ENCODE peak calls at places on chromosomes 5 and 9, in four cellular contexts. H, W, O and Y are unnamed samples. For H3K4me1 and H3K9me3, the result is how much of the 10 kb centered on the place peaks cover.

GRCh38 chr5:180081481-180081880 is 9.9 kb upstream of the RNF130 start:
- DNase-seq in H (no peak), W (no peak), O (no peak), Y (no peak)

GRCh38 chr9:94212091-94212490 is 47.0 kb upstream of the ZNF169 start:
- DNase-seq in H (no peak), W (no peak), O (no peak), Y (no peak)

GRCh38 chr5:141825836-141826560 is 52.2 kb downstream of the PCDH1 start:
- DNase-seq in H (peak), W (peak), O (no peak), Y (peak)

GRCh38 chr9:98403715-98404114 is 148.3 kb upstream of the TBC1D2 start:
- DNase-seq in H (no peak), W (no peak), O (no peak), Y (no peak)

GRCh38 chr5:93382188-93382587 is 198.8 kb downstream of the NR2F1-AS1 start:
- DNase-seq in H (no peak), W (no peak), O (no peak), Y (no peak)

GRCh38 chr9:98989036-98990000 is 45.6 kb downstream of the COL15A1 start:
- DNase-seq in H (no peak), W (no peak), O (no peak), Y (no peak)

GRCh38 chr9:104810421-104811339 is 46.8 kb downstream of the NIPSNAP3B start:
- DNase-seq in H (no peak), W (no peak), O (no peak), Y (no peak)

GRCh38 chr9:74498616-74499095 is 1.5 kb downstream of the RORB start:
- DNase-seq in H (no peak), W (no peak), O (no peak), Y (no peak)

GRCh38 chr5:13786016-13786415 is 158.5 kb downstream of the DNAH5 start:
- DNase-seq in H (no peak), W (no peak), O (no peak), Y (no peak)

GRCh38 chr5:168353216-168353957 is 61.9 kb downstream of the WWC1 start:
- DNase-seq in H (no peak), W (no peak), O (no peak), Y (no peak)

GRCh38 chr5:147407094-147407681 is 102.7 kb downstream of the DPYSL3 start:
- DNase-seq in H (no peak), W (no peak), O (no peak), Y (no peak)

GRCh38 chr9:97768731-97769130 is 71.6 kb upstream of the XPA start:
- DNase-seq in H (no peak), W (no peak), O (no peak), Y (no peak)

GRCh38 chr9:5425006-5425628 is 12.6 kb downstream of the PLGRKT start:
- DNase-seq in H (peak), W (no peak), O (no peak), Y (no peak)

GRCh38 chr5:67268233-67269011 is 71.8 kb upstream of the CD180 start:
- DNase-seq in H (peak), W (no peak), O (no peak), Y (peak)

GRCh38 chr5:155729684-155730059 is 597.3 kb upstream of the SGCD start:
- DNase-seq in H (peak), W (peak), O (no peak), Y (no peak)

GRCh38 chr5:15450473-15450872 is 49.5 kb upstream of the FBXL7 start:
- DNase-seq in H (no peak), W (no peak), O (no peak), Y (no peak)

GRCh38 chr5:2749514-2750025 is 1.9 kb downstream of the IRX2 start:
- DNase-seq in H (no peak), W (no peak), O (no peak), Y (no peak)

GRCh38 chr9:92735907-92736600 is 28.6 kb downstream of the BICD2 start:
- DNase-seq in H (peak), W (no peak), O (no peak), Y (no peak)

GRCh38 chr5:139488269-139488668 is 5.7 kb upstream of the STING1 start:
- DNase-seq in H (no peak), W (peak), O (no peak), Y (no peak)

GRCh38 chr5:160539431-160539830 is 117.8 kb downstream of the PTTG1 start:
- DNase-seq in H (no peak), W (no peak), O (no peak), Y (no peak)

GRCh38 chr5:138724470-138725146 is 28.6 kb upstream of the CTNNA1 start:
- DNase-seq in H (no peak), W (no peak), O (no peak), Y (peak)

GRCh38 chr9:21710792-21711191 is 91.6 kb upstream of the MTAP start:
- DNase-seq in H (no peak), W (no peak), O (no peak), Y (no peak)

GRCh38 chr9:120894404-120895226 is 17.6 kb upstream of the PHF19 start:
- DNase-seq in H (no peak), W (no peak), O (no peak), Y (no peak)

GRCh38 chr9:128104171-128104618 is 23.3 kb downstream of the PTGES2 start:
- DNase-seq in H (no peak), W (peak), O (no peak), Y (no peak)

GRCh38 chr9:81557452-81557956 is 131.8 kb downstream of the TLE1 start:
- DNase-seq in H (no peak), W (no peak), O (no peak), Y (no peak)

GRCh38 chr9:114361542-114361941 is 26.2 kb downstream of the AKNA start:
- DNase-seq in H (no peak), W (no peak), O (no peak), Y (no peak)

GRCh38 chr9:109192732-109193361 is 25.8 kb upstream of the FRRS1L start:
- DNase-seq in H (peak), W (no peak), O (no peak), Y (peak)

GRCh38 chr9:86282077-86282978 is at the start of gene ISCA1:
- DNase-seq in H (peak), W (peak), O (peak), Y (peak)

GRCh38 chr5:35063386-35063785 is 15.6 kb upstream of the AGXT2 start:
- DNase-seq in H (no peak), W (no peak), O (no peak), Y (no peak)

GRCh38 chr9:135090547-135090946 is 3.1 kb downstream of the OLFM1 start:
- DNase-seq in H (no peak), W (no peak), O (no peak), Y (no peak)

GRCh38 chr9:9719373-9720112 is 893.3 kb downstream of the PTPRD start:
- DNase-seq in H (no peak), W (peak), O (no peak), Y (no peak)

GRCh38 chr5:78879541-78879940 is 105.6 kb downstream of the ARSB start:
- DNase-seq in H (no peak), W (no peak), O (no peak), Y (no peak)

GRCh38 chr5:132546108-132546507 is 2.8 kb upstream of the IL5 start:
- DNase-seq in H (no peak), W (no peak), O (no peak), Y (no peak)

GRCh38 chr5:463952-464351 is 21.0 kb downstream of the EXOC3 start:
- DNase-seq in H (no peak), W (peak), O (peak), Y (no peak)

GRCh38 chr9:124218438-124219289 is 39.1 kb upstream of the NEK6 start:
- DNase-seq in H (no peak), W (peak), O (no peak), Y (no peak)

GRCh38 chr5:37816883-37817282 is 23.0 kb downstream of the GDNF start:
- DNase-seq in H (no peak), W (no peak), O (no peak), Y (peak)

GRCh38 chr5:132526290-132526973 is 16.9 kb downstream of the IL5 start:
- DNase-seq in H (peak), W (no peak), O (no peak), Y (peak)

DNA sequence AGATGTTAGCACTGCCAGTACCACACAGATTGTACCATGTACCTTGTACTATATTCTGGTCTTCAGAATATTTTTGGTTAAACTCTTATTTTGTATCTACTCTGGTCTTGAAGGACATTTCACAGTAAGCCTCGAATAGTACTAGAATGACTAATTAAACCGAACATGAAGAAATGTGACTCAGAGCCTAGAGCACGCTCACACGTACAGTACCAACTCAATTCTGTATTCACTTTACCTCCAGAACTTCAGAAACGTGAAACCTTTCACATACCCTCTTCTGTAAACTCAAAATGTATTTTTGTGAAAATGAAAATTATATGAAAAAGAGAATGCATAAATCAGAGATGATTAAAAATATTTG is 112.8 kb downstream of the MVB12B start:
- DNase-seq in H (no peak), W (no peak), O (no peak), Y (no peak)
- H3K4me1 ChIP-seq in H (under half), W (under half), O (under half), Y (under half)

DNA sequence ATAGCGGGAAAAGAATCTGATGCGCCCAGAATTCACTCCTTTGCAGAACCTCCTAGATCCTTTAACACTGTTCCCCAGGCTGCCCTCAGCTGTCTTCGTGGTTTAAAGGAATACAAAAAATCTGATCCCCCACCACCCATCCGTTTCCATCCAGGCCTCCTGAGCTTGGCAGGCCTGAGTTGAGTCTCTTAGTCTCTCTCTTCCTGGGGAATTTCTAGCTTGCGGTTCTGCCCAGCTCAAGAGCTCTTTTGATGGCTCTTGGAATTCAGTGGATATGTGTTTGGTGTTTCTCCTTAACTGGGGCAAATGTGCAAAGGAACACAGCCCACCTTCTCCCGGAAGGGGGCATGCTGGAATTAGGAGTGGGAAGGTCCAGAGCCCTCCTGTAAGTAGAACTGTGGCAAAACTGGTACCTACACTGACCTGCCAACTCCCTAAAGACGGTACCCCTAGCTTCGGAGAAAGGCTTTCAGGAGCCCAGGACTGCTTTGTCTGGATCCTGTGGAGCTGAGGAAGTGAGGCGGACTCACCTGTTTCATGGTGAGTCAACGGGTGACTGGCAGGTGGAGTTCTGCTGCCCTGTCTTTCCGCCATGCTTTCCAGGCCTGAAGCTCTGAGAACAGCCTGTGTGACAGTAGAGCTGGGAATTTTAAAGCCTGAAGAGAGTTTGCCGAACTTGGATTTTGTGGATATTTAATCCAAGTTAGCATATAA is 1.8 kb downstream of the DMRT3 start:
- DNase-seq in H (no peak), W (no peak), O (no peak), Y (no peak)
- H3K9me3 ChIP-seq in H (under half), W (under half), O (under half), Y (under half)

GRCh38 chr5:143199843-143200242 is 203.6 kb downstream of the NR3C1 start:
- DNase-seq in H (no peak), W (no peak), O (no peak), Y (no peak)
- H3K4me1 ChIP-seq in H (under half), W (under half), O (under half), Y (under half)

GRCh38 chr5:176425138-176425537 is 8.8 kb upstream of the CLTB start:
- DNase-seq in H (no peak), W (no peak), O (no peak), Y (no peak)
- H3K9me3 ChIP-seq in H (under half), W (under half), O (under half), Y (under half)

DNA sequence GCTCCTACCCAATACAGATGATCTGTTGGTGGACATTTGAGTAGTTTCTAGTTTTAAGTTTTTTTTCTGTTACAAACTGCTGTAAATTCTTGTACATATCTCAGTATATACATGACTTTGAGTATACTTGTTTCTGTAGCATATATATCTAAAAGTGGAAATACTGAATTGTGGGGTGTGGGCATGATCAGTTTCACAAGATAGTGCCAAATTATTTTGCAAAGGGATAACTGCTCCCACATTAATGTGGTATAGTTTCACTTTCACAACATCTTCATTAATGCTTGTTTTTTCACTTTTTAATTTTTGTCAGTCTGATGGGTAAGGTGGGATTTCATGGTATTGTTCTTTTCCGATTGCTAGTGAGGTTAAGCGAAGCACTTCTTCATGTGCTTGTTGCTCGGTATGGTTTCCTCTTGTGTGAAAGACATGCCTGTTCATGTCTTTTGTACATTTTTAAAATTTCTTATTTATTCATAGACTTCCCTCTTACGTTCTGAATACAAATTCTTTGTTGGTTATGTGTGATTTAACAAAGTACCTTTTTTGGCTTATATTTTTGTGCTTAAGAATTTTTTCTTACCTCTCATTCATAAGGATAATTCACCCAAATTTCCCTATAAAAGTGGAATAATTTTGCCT is 103.5 kb downstream of the CDC42SE2 start:
- DNase-seq in H (no peak), W (no peak), O (no peak), Y (no peak)
- H3K4me1 ChIP-seq in H (under half), W (under half), O (half or more), Y (under half)